ENCODE peak calls at places on chromosomes 1 and 21, in seven cellular contexts. J is NT2/D1, Y is cardiac muscle cell, G is psoas muscle, H is fibroblast of lung, T is gastrocnemius medialis, O is OCI-LY7. U is an unnamed sample.

GRCh38 chr1:213070399-213070798 is 19.4 kb downstream of the RPS6KC1 start:
- DNase-seq in J (no peak), Y (peak; percentile 85), G (no peak), H (peak; percentile 92), T (no peak), O (peak; percentile 19), U (no peak)

GRCh38 chr1:240170245-240170644 is 78.6 kb downstream of the FMN2 start:
- DNase-seq in J (no peak), Y (no peak), G (no peak), H (no peak), T (no peak), O (no peak), U (no peak)

GRCh38 chr1:62436039-62436465 is 797 bp upstream of the USP1 start:
- DNase-seq in J (no peak), Y (no peak), G (peak; percentile 98), H (no peak), T (no peak), O (no peak), U (no peak)

GRCh38 chr1:155261401-155261887 is 716 bp downstream of the SCAMP3 start:
- DNase-seq in J (no peak), Y (no peak), G (peak; percentile 59), H (no peak), T (no peak), O (peak; percentile 57), U (no peak)

GRCh38 chr1:153483776-153484175 is 23.3 kb upstream of the S100A7 start:
- DNase-seq in J (no peak), Y (no peak), G (no peak), H (no peak), T (no peak), O (no peak), U (no peak)

GRCh38 chr1:21302747-21303715 is 12.8 kb upstream of the ECE1 start:
- DNase-seq in J (no peak), Y (peak; percentile 83), G (no peak), H (peak; percentile 78), T (no peak), O (no peak), U (no peak)

GRCh38 chr21:43341349-43342163 is 85.4 kb downstream of the SIK1 start:
- DNase-seq in J (no peak), Y (no peak), G (no peak), H (peak; percentile 59), T (peak; percentile 79), O (no peak), U (no peak)

GRCh38 chr1:36160949-36161485 is 5.1 kb downstream of the MAP7D1 start:
- DNase-seq in J (no peak), Y (peak; percentile 77), G (peak; percentile 83), H (peak; percentile 63), T (peak; percentile 52), O (peak; percentile 79), U (no peak)

GRCh38 chr1:93081716-93082115 is 2.6 kb downstream of the MTF2 start:
- DNase-seq in J (no peak), Y (peak; percentile 91), G (no peak), H (peak; percentile 86), T (no peak), O (no peak), U (no peak)

GRCh38 chr1:85078903-85079302 is 30.6 kb upstream of the MCOLN3 start:
- DNase-seq in J (no peak), Y (peak; percentile 50), G (no peak), H (peak; percentile 29), T (no peak), O (peak; percentile 21), U (no peak)

GRCh38 chr1:160446945-160447600 is 46.7 kb downstream of the VANGL2 start:
- DNase-seq in J (no peak), Y (no peak), G (no peak), H (no peak), T (no peak), O (peak; percentile 61), U (no peak)

DNA sequence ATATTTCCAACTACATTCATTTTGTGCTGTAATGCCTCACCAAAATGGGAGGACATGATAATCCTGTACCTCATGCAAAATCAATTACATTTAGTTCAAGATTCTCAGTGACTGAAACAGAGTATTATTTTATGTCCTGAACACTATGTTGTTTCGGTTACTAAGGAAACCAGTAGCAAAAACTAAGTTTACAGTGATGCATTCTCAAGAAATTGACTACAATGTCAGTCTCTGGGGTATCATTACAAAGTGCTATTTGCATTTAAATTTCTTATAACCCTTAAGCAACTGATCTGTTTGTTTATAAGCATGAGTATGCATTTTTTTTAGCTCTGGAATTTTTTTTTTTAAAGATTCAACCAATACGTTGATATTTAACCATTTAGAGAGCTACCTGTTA is 1035.5 kb downstream of the ADGRL2 start:
- DNase-seq in J (no peak), Y (no peak), G (no peak), H (no peak), T (no peak), O (no peak), U (no peak)
- H3K9me3 ChIP-seq in J (no peaks in the 10 kb centered on the region), Y (no peaks in the 10 kb centered on the region), G (no peaks in the 10 kb centered on the region), H (no peaks in the 10 kb centered on the region), T (no peaks in the 10 kb centered on the region), O (no peaks in the 10 kb centered on the region), U (no peaks in the 10 kb centered on the region)

GRCh38 chr1:4056422-4056821 is 156.3 kb upstream of the C1orf174 start:
- DNase-seq in J (no peak), Y (no peak), G (no peak), H (no peak), T (no peak), O (no peak), U (no peak)

GRCh38 chr1:4058122-4058521 is 158.1 kb upstream of the C1orf174 start:
- DNase-seq in J (no peak), Y (no peak), G (no peak), H (no peak), T (no peak), O (no peak), U (no peak)

GRCh38 chr1:4056989-4057388 is 156.9 kb upstream of the C1orf174 start:
- DNase-seq in J (no peak), Y (no peak), G (no peak), H (no peak), T (no peak), O (no peak), U (no peak)

GRCh38 chr1:4058706-4059105 is 158.6 kb upstream of the C1orf174 start:
- DNase-seq in J (no peak), Y (no peak), G (no peak), H (no peak), T (no peak), O (no peak), U (no peak)

GRCh38 chr1:4057603-4058002 is 157.5 kb upstream of the C1orf174 start:
- DNase-seq in J (no peak), Y (no peak), G (no peak), H (no peak), T (no peak), O (no peak), U (no peak)
- H3K9me3 ChIP-seq in J (no peaks in the 10 kb centered on the region), Y (no peaks in the 10 kb centered on the region), G (no peaks in the 10 kb centered on the region), H (no peaks in the 10 kb centered on the region), T (no peaks in the 10 kb centered on the region), O (no peaks in the 10 kb centered on the region), U (no peaks in the 10 kb centered on the region)

DNA sequence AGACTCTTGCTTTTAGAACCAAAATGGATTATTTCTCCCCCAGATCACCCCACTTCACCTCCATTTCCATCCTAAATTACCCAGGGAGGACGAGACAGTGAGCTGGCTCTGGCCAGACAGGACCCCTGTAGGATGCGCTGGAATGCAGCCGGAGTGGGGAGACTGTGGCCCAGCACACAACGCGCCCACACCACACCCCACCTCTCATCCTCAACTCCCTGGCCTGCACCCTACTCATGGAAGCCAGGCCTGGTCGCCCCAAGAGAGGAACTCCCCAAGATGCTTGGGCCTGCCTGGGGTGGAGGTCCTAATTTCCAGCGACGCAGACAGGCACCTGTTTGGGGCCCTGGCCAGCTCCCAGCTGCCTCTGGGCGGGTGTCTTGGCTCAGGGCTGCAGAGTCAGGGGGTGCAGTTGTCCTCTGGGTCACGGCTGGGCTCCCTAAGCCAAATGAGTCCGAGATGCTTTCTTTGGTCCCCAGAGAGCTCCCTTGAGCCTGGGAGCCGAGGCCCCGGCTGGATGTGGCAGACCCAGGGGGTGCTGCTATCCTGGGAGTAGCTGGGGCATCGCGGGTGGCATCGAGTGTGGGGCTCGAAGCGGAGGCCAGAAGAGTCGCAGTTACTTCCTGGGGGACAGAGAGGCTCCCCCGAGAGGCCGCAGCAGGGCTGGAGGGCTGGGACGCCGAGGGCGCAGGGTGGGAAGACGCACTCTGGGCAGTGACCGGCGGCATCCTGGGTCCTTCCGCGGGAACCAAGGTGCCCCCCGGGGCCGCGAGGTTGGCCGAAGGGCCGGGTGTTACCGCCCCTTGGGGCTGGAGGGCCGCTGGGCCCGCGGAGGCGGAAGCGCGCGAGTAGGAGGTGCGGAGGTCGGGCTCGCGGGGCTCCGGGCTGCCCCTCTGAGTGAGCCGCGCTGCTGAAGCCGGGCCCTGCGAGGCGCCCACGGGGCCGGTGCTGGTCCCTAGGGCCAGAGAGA is 10.4 kb downstream of the CLEC20A start:
- DNase-seq in J (no peak), Y (peak; percentile 26), G (no peak), H (no peak), T (no peak), O (no peak), U (no peak)
- H3K9me3 ChIP-seq in J (no peaks in the 10 kb centered on the region), Y (no peaks in the 10 kb centered on the region), G (no peaks in the 10 kb centered on the region), H (no peaks in the 10 kb centered on the region), T (no peaks in the 10 kb centered on the region), O (no peaks in the 10 kb centered on the region), U (no peaks in the 10 kb centered on the region)

GRCh38 chr21:46436586-46436985 is 22.1 kb upstream of the DIP2A start:
- DNase-seq in J (no peak), Y (no peak), G (peak; percentile 35), H (no peak), T (no peak), O (no peak), U (no peak)

GRCh38 chr21:46438241-46438640 is 20.4 kb upstream of the DIP2A start:
- DNase-seq in J (no peak), Y (no peak), G (peak; percentile 48), H (no peak), T (no peak), O (no peak), U (no peak)

GRCh38 chr21:46437511-46437910 is 21.2 kb upstream of the DIP2A start:
- DNase-seq in J (no peak), Y (no peak), G (peak; percentile 39), H (no peak), T (no peak), O (no peak), U (no peak)

GRCh38 chr21:46435786-46436227 is 22.9 kb upstream of the DIP2A start:
- DNase-seq in J (no peak), Y (no peak), G (peak; percentile 49), H (no peak), T (no peak), O (no peak), U (no peak)

GRCh38 chr21:46437096-46437498 is 21.6 kb upstream of the DIP2A start:
- DNase-seq in J (no peak), Y (no peak), G (peak; percentile 29), H (no peak), T (no peak), O (no peak), U (no peak)
- H3K9me3 ChIP-seq in J (no peaks in the 10 kb centered on the region), Y (no peaks in the 10 kb centered on the region), G (no peaks in the 10 kb centered on the region), H (no peaks in the 10 kb centered on the region), T (no peaks in the 10 kb centered on the region), O (no peaks in the 10 kb centered on the region), U (no peaks in the 10 kb centered on the region)

U was measured in thoracic aorta.